ENCODE peak calls at places on chromosomes 2 and 18, in seven cellular contexts. N, D, L, A, I, Q and Z are unnamed samples.

GRCh38 chr2:15941970-15942710 is 1.8 kb downstream of the MYCN start:
- DNase-seq in L (no peak), A (no peak), D (no peak), I (no peak), Q (no peak), N (peak; percentile 16), Z (peak; percentile 22)

GRCh38 chr2:46893231-46893943 is 22.2 kb downstream of the MCFD2 start:
- DNase-seq in L (no peak), I (no peak), Q (no peak), N (no peak), A (no peak), D (no peak), Z (no peak)

GRCh38 chr2:58762176-58762781 is 521.2 kb upstream of the FANCL start:
- DNase-seq in D (peak; percentile 62), Q (peak; percentile 55), A (peak; percentile 63), I (peak; percentile 23), L (peak; percentile 19), N (peak; percentile 35), Z (peak; percentile 42)

GRCh38 chr2:16400127-16400623 is 265.5 kb downstream of the CYRIA start:
- DNase-seq in D (no peak), Q (peak; percentile 8), A (no peak), L (no peak), I (no peak), N (peak; percentile 53), Z (no peak)

GRCh38 chr2:170493698-170494097 is 221.4 kb upstream of the SP5 start:
- DNase-seq in D (no peak), A (no peak), L (no peak), N (no peak), I (no peak), Q (no peak), Z (no peak)

GRCh38 chr2:138087761-138088602 is 123.7 kb downstream of the HNMT start:
- DNase-seq in Q (no peak), N (no peak), A (no peak), L (no peak), I (no peak), D (no peak), Z (no peak)

GRCh38 chr2:201678442-201678841 is 20.0 kb downstream of the MPP4 start:
- DNase-seq in A (no peak), N (no peak), D (peak; percentile 34), L (no peak), Q (no peak), I (no peak), Z (no peak)

GRCh38 chr2:213234641-213235040 is 49.6 kb upstream of the SPAG16 start:
- DNase-seq in I (no peak), N (no peak), L (no peak), A (no peak), D (no peak), Q (no peak), Z (no peak)

GRCh38 chr2:53852540-53852939 is 7.2 kb downstream of the GPR75 start:
- DNase-seq in N (no peak), A (no peak), D (no peak), L (no peak), I (no peak), Q (no peak), Z (no peak)

GRCh38 chr18:57798713-57799373 is 4.3 kb downstream of the ATP8B1 start:
- DNase-seq in Q (no peak), N (no peak), D (no peak), I (no peak), A (no peak), L (no peak), Z (no peak)

GRCh38 chr2:128497461-128497860 is 178.8 kb upstream of the HS6ST1 start:
- DNase-seq in L (peak; percentile 4), N (no peak), D (no peak), I (no peak), Q (no peak), A (no peak), Z (no peak)

GRCh38 chr18:28905509-28905908 is 728.6 kb upstream of the CDH2 start:
- DNase-seq in Q (no peak), L (no peak), I (no peak), D (peak; percentile 0), N (no peak), A (no peak), Z (no peak)

GRCh38 chr2:240259201-240259923 is 118.9 kb upstream of the OTOS start:
- DNase-seq in Q (no peak), I (no peak), N (no peak), D (no peak), L (no peak), A (no peak), Z (no peak)

GRCh38 chr2:187150667-187151066 is 297.4 kb downstream of the CALCRL start:
- DNase-seq in A (peak; percentile 9), N (no peak), L (no peak), I (no peak), D (no peak), Q (no peak), Z (no peak)

GRCh38 chr2:109670556-109671411 is 56.6 kb downstream of the SOWAHC start:
- DNase-seq in L (no peak), Q (no peak), D (no peak), A (no peak), N (no peak), I (no peak), Z (no peak)

GRCh38 chr2:234479465-234479864 is 17.4 kb downstream of the ARL4C start:
- DNase-seq in I (no peak), N (no peak), D (no peak), L (no peak), A (no peak), Q (no peak), Z (no peak)

GRCh38 chr2:232323328-232323650 is 55.3 kb upstream of the ALPP start:
- DNase-seq in N (no peak), D (no peak), A (no peak), L (no peak), I (no peak), Q (no peak), Z (no peak)

GRCh38 chr2:143473206-143473605 is 344.0 kb downstream of the ARHGAP15 start:
- DNase-seq in D (no peak), A (peak; percentile 31), Q (no peak), I (no peak), N (no peak), L (no peak), Z (no peak)

GRCh38 chr2:46151582-46151981 is 145.6 kb upstream of the EPAS1 start:
- DNase-seq in D (no peak), Q (no peak), L (no peak), N (no peak), I (no peak), A (no peak), Z (no peak)

GRCh38 chr2:227180286-227180685 is 15.9 kb downstream of the COL4A3 start:
- DNase-seq in L (no peak), D (no peak), Q (no peak), I (no peak), N (no peak), A (no peak), Z (no peak)

GRCh38 chr2:53442783-53443182 is 324.8 kb upstream of the CHAC2 start:
- DNase-seq in D (no peak), Q (no peak), I (no peak), L (no peak), N (peak; percentile 13), A (no peak), Z (no peak)

GRCh38 chr18:48904086-48904485 is 46.7 kb downstream of the SMAD7 start:
- DNase-seq in N (no peak), I (no peak), Q (no peak), A (no peak), D (no peak), L (no peak), Z (no peak)

GRCh38 chr2:238098854-238099708 is 1.1 kb upstream of the ESPNL start:
- DNase-seq in L (peak; percentile 31), A (peak; percentile 50), N (no peak), Q (no peak), I (no peak), D (no peak), Z (no peak)

GRCh38 chr18:22752014-22752413 is 181.1 kb upstream of the RBBP8 start:
- DNase-seq in Q (no peak), L (no peak), A (no peak), N (no peak), I (no peak), D (no peak), Z (no peak)

GRCh38 chr2:211455225-211455841 is 898.9 kb downstream of the CPS1 start:
- DNase-seq in L (no peak), A (peak; percentile 37), Q (peak; percentile 35), N (peak; percentile 11), I (no peak), D (peak; percentile 54), Z (peak; percentile 22)

GRCh38 chr18:13530879-13531387 is 195.4 kb downstream of the FAM210A start:
- DNase-seq in A (peak; percentile 44), N (peak; percentile 62), L (peak; percentile 30), Q (peak; percentile 41), D (peak; percentile 21), I (peak; percentile 10), Z (peak; percentile 29)

GRCh38 chr2:239465017-239466001 is 64.5 kb upstream of the HDAC4 start:
- DNase-seq in I (no peak), Q (no peak), N (peak; percentile 70), L (peak; percentile 38), D (peak; percentile 22), A (no peak), Z (no peak)

GRCh38 chr2:5725794-5726463 is 33.7 kb downstream of the SOX11 start:
- DNase-seq in I (no peak), L (no peak), A (peak; percentile 23), Q (no peak), N (no peak), D (no peak), Z (no peak)

GRCh38 chr2:233023007-233023760 is 9.3 kb upstream of the NEU2 start:
- DNase-seq in Q (no peak), L (no peak), D (no peak), I (no peak), N (no peak), A (no peak), Z (no peak)

GRCh38 chr2:126886201-126886905 is 12.3 kb upstream of the TEX51 start:
- DNase-seq in N (peak; percentile 70), L (peak; percentile 20), Q (peak; percentile 64), D (peak; percentile 70), A (no peak), I (no peak), Z (peak; percentile 76)
- TF ChIP-seq CTCF in N (peak; percentile 60), L (peak; percentile 23), Q (peak; percentile 71), D (peak; percentile 44), A (peak; percentile 57), I (peak; percentile 68), Z (peak; percentile 77)

DNA sequence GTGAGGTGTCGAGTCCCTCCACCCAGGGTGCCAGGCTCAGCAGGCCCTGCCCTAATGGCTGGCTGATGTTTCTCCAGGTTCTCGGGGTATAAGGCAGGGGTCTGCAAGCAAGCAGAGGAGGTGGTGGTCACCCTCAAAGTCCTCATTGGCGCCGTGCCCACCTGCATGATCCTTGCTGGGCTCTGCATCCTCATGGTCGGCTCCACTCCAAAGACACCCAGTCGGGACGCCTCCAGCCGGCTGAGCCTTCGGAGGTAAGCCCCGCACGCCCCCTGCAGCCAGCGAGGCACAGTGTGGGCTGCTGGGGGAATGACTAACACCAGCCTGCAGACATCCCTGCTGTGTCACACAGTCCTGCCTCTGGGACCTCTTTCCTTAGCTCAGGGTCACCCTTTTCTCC is 14.1 kb downstream of the MFSD2B start:
- DNase-seq in N (no peak), L (no peak), D (no peak), Q (no peak), A (no peak), I (no peak), Z (no peak)
- TF ChIP-seq CTCF in N (no peak), L (no peak), D (peak; percentile 6), Q (no peak), A (peak; percentile 45), I (peak; percentile 44), Z (no peak)

GRCh38 chr2:217828336-217828735 is 174.5 kb downstream of the TNS1 start:
- DNase-seq in Q (no peak), D (no peak), N (no peak), I (no peak), L (no peak), A (no peak), Z (no peak)
- TF ChIP-seq CTCF in Q (no peak), D (no peak), N (no peak), I (no peak), L (no peak), A (no peak), Z (no peak)

GRCh38 chr18:35407871-35408481 is 30.8 kb upstream of the ZNF396 start:
- DNase-seq in D (peak; percentile 74), I (no peak), N (peak; percentile 29), A (peak; percentile 76), L (peak; percentile 27), Q (peak; percentile 72), Z (peak; percentile 59)
- TF ChIP-seq CTCF in D (peak; percentile 58), I (peak; percentile 64), N (peak; percentile 77), A (peak; percentile 69), L (peak; percentile 44), Q (peak; percentile 67), Z (peak; percentile 81)